ENCODE peak calls at places on chromosomes 11 and 22, in four cellular contexts. P is uterus, E is esophagus squamous epithelium, S is PC-3. B is an unnamed sample.

GRCh38 chr22:17980638-17981051 is 43.7 kb downstream of the MICAL3 start:
- DNase-seq in P (no peak), E (no peak), S (no peak), B (no peak)

GRCh38 chr11:81007046-81007445 is 1566.2 kb upstream of the TENM4 start:
- DNase-seq in P (no peak), E (no peak), S (peak; percentile 63), B (no peak)

GRCh38 chr11:35976434-35976833 is 32.6 kb downstream of the LDLRAD3 start:
- DNase-seq in P (no peak), E (no peak), S (no peak), B (no peak)

GRCh38 chr11:27716850-27717249 is 16.6 kb upstream of the BDNF start:
- DNase-seq in P (no peak), E (no peak), S (peak; percentile 44), B (no peak)

GRCh38 chr11:56906683-56907148 is 82.0 kb upstream of the OR5AK2 start:
- DNase-seq in P (no peak), E (no peak), S (peak; percentile 90), B (no peak)

GRCh38 chr11:47180006-47180787 is 3.5 kb upstream of the ARFGAP2 start:
- DNase-seq in P (no peak), E (no peak), S (no peak), B (no peak)

GRCh38 chr11:65892661-65893317 is 2.3 kb downstream of the CCDC85B start:
- DNase-seq in P (peak; percentile 17), E (no peak), S (peak; percentile 47), B (no peak)

GRCh38 chr11:43222215-43222614 is 89.6 kb upstream of the API5 start:
- DNase-seq in P (no peak), E (no peak), S (no peak), B (no peak)

GRCh38 chr11:62532096-62532495 is 14.5 kb downstream of the AHNAK start:
- DNase-seq in P (no peak), E (no peak), S (no peak), B (no peak)

GRCh38 chr11:107741044-107741823 is 29.4 kb upstream of the SLN start:
- DNase-seq in P (no peak), E (no peak), S (peak; percentile 73), B (no peak)

GRCh38 chr22:30998329-30998728 is 29.3 kb downstream of the TUG1 start:
- DNase-seq in P (no peak), E (no peak), S (no peak), B (no peak)

GRCh38 chr11:6251120-6251733 is 8.4 kb upstream of the CCKBR start:
- DNase-seq in P (peak; percentile 62), E (no peak), S (peak; percentile 78), B (peak; percentile 78)

GRCh38 chr11:34343153-34343552 is 14.7 kb downstream of the ABTB2 start:
- DNase-seq in P (no peak), E (no peak), S (peak; percentile 89), B (no peak)

GRCh38 chr11:5204787-5205186 is 4.3 kb upstream of the OR51V1 start:
- DNase-seq in P (no peak), E (no peak), S (peak; percentile 59), B (no peak)

GRCh38 chr11:100676901-100677300 is 10.2 kb upstream of the ARHGAP42 start:
- DNase-seq in P (no peak), E (no peak), S (no peak), B (no peak)

GRCh38 chr22:17266261-17266971 is 47.2 kb upstream of the ADA2 start:
- DNase-seq in P (no peak), E (no peak), S (no peak), B (no peak)

GRCh38 chr22:37768273-37768672 is 39.5 kb upstream of the GCAT start:
- DNase-seq in P (no peak), E (no peak), S (no peak), B (no peak)

GRCh38 chr11:12600829-12601228 is 73.4 kb upstream of the TEAD1 start:
- DNase-seq in P (no peak), E (no peak), S (no peak), B (no peak)

GRCh38 chr11:114822038-114822437 is 143.7 kb downstream of the NXPE2 start:
- DNase-seq in P (no peak), E (no peak), S (no peak), B (no peak)

GRCh38 chr11:80104196-80104595 is 663.4 kb upstream of the TENM4 start:
- DNase-seq in P (no peak), E (no peak), S (no peak), B (no peak)

GRCh38 chr11:13238879-13239514 is 38.6 kb upstream of the BMAL1 start:
- DNase-seq in P (peak; percentile 22), E (no peak), S (peak; percentile 70), B (no peak)

GRCh38 chr11:121610706-121611105 is 157.9 kb upstream of the SORL1-AS1 start:
- DNase-seq in P (no peak), E (no peak), S (no peak), B (no peak)

GRCh38 chr11:120255519-120255866 is 15.6 kb downstream of the POU2F3 start:
- DNase-seq in P (no peak), E (no peak), S (no peak), B (no peak)

GRCh38 chr11:34243620-34244493 is 114.0 kb downstream of the ABTB2 start:
- DNase-seq in P (no peak), E (no peak), S (peak; percentile 87), B (no peak)

GRCh38 chr22:40818192-40818746 is 877 bp downstream of the SLC25A17 start:
- DNase-seq in P (no peak), E (no peak), S (peak; percentile 3), B (no peak)

GRCh38 chr22:46502346-46502745 is 35.1 kb downstream of the CELSR1 start:
- DNase-seq in P (no peak), E (no peak), S (no peak), B (no peak)

GRCh38 chr11:131664811-131665210 is 294.4 kb downstream of the NTM start:
- DNase-seq in P (no peak), E (no peak), S (no peak), B (no peak)

GRCh38 chr11:45774023-45774655 is 30.8 kb upstream of the SLC35C1 start:
- DNase-seq in P (no peak), E (no peak), S (no peak), B (peak; percentile 42)

GRCh38 chr22:39275814-39276443 is 31.1 kb upstream of the PDGFB start:
- DNase-seq in P (no peak), E (no peak), S (no peak), B (no peak)

DNA sequence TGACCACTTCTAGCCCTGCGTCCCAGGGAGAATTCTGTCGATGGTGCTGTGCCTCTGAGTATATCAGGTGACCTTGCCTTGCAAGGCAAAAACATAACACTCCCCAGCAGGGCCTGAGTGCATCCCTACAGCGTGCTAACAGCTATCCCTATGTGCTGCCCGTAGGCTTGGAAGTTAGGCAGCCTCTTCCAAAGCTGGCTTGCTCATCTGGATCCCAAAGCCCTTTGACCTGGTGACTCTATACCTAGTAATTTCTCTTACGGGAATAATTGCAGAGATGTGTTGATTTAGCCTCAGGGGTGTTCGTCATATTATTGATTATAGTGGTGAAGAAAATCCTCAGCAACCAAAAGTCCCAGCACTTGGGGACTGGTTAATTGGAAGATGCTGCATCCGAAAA is 32.6 kb upstream of the CRYBB3 start:
- DNase-seq in P (no peak), E (no peak), S (peak; percentile 15), B (no peak)
- H3K27ac ChIP-seq in P (no peak overlapping the region), E (peak overlapping the region; percentile 88), S (no peak overlapping the region), B (no peak overlapping the region)

GRCh38 chr22:29660021-29660420 is 56.6 kb downstream of the NF2 start:
- DNase-seq in P (no peak), E (no peak), S (no peak), B (no peak)
- H3K27me3 ChIP-seq in P (no peaks in the 10 kb centered on the region), E (no peaks in the 10 kb centered on the region), S (no peaks in the 10 kb centered on the region), B (no peaks in the 10 kb centered on the region)

GRCh38 chr11:67311556-67312082 is 8.3 kb downstream of the SSH3 start:
- DNase-seq in P (no peak), E (no peak), S (no peak), B (no peak)
- H3K27ac ChIP-seq in P (no peak overlapping the region), E (peak overlapping the region; percentile 96), S (peak overlapping the region; percentile 95), B (no peak overlapping the region)

DNA sequence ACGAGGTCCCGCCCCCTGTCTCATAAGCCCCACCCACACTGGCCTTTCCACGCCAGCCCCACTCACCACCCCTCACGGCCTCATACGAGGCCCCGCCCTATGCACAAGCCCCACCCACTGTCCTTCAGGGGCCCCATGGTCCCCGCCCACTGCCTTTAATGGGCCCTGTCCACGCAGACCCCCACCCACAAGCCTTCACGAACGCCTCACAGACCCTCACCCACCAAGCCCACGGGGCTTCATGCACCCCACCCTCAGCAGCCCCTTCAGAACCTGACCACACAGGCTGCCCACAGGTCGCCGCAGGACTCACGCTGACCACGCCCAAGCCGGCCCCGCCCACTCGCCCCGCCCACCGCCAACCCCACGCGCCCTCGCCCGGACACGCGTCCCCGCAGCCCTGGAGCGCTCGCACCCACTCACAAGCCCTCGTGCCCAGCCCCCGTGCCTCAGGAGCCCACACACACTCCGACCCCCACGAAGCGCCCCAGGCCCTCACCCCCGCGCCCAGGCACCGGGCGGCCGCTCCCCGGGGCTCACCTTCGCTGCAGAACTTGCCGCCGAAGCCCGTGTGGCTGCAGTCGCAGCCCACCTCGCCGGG is 10.5 kb downstream of the NRXN2 start:
- DNase-seq in P (no peak), E (no peak), S (no peak), B (no peak)
- H3K27me3 ChIP-seq in P (peaks cover 60% of the 10 kb centered on the region), E (peaks cover 44% of the 10 kb centered on the region), S (peaks cover 51% of the 10 kb centered on the region), B (peaks cover 30% of the 10 kb centered on the region)

GRCh38 chr22:50072167-50072555 is 13.1 kb downstream of the MLC1 start:
- DNase-seq in P (no peak), E (no peak), S (no peak), B (no peak)
- H3K27ac ChIP-seq in P (no peak overlapping the region), E (no peak overlapping the region), S (no peak overlapping the region), B (no peak overlapping the region)

GRCh38 chr11:70913715-70914231 is 338.6 kb downstream of the SHANK2 start:
- DNase-seq in P (no peak), E (no peak), S (no peak), B (no peak)
- H3K27me3 ChIP-seq in P (no peaks in the 10 kb centered on the region), E (no peaks in the 10 kb centered on the region), S (no peaks in the 10 kb centered on the region), B (no peaks in the 10 kb centered on the region)